ENCODE peak calls at places on chromosomes 1 and 21, in four cellular contexts. H is esophagus squamous epithelium, W is transverse colon, S is mammary epithelial cell. J is an unnamed sample.
A peak's percentile ranks its signal among the peaks of the same experiment; 100 is the strongest.

GRCh38 chr1:237901284-237901870 is 10.7 kb upstream of the ZP4 start:
- DNase-seq in H (no peak), S (peak; percentile 48), W (no peak), J (no peak)

GRCh38 chr1:113765306-113765705 is 6.0 kb upstream of the PHTF1 start:
- DNase-seq in W (no peak), H (no peak), S (no peak), J (no peak)

GRCh38 chr1:50322579-50322978 is 100.7 kb downstream of the DMRTA2 start:
- DNase-seq in S (no peak), H (no peak), W (no peak), J (no peak)

GRCh38 chr1:208652300-208653160 is 408.3 kb upstream of the PLXNA2 start:
- DNase-seq in S (peak; percentile 54), H (no peak), W (peak; percentile 53), J (no peak)

GRCh38 chr1:90716243-90716551 is 905 bp downstream of the BARHL2 start:
- DNase-seq in H (no peak), W (no peak), S (no peak), J (no peak)

GRCh38 chr1:178694923-178695525 is 30.0 kb upstream of the RALGPS2 start:
- DNase-seq in S (no peak), H (no peak), W (no peak), J (no peak)

GRCh38 chr1:48492392-48492791 is 20.4 kb upstream of the SPATA6 start:
- DNase-seq in H (no peak), S (no peak), W (peak; percentile 73), J (no peak)

GRCh38 chr1:176801553-176802020 is 338.6 kb downstream of the PAPPA2 start:
- DNase-seq in S (no peak), W (no peak), H (no peak), J (no peak)

GRCh38 chr1:3069491-3070303 is 694 bp downstream of the PRDM16 start:
- DNase-seq in W (peak; percentile 22), S (peak; percentile 11), H (no peak), J (no peak)

GRCh38 chr1:22972760-22973159 is at the start of gene LACTBL1:
- DNase-seq in W (no peak), S (no peak), H (no peak), J (no peak)

GRCh38 chr1:167059045-167059728 is 31.0 kb downstream of the GPA33 start:
- DNase-seq in W (peak; percentile 74), S (peak; percentile 37), H (no peak), J (peak; percentile 73)

GRCh38 chr1:148162363-148162762 is 10.3 kb upstream of the NBPF11 start:
- DNase-seq in S (no peak), W (no peak), H (no peak), J (no peak)

GRCh38 chr1:5456090-5456789 is 536.0 kb downstream of the NPHP4 start:
- DNase-seq in H (no peak), S (no peak), W (no peak), J (no peak)

GRCh38 chr1:240803151-240803550 is 191.2 kb upstream of the GREM2 start:
- DNase-seq in S (no peak), W (no peak), H (no peak), J (no peak)

GRCh38 chr1:175857756-175858155 is 114.4 kb upstream of the TNR start:
- DNase-seq in S (no peak), H (no peak), W (no peak), J (no peak)

GRCh38 chr1:234568345-234568744 is 41.6 kb downstream of the IRF2BP2 start:
- DNase-seq in S (no peak), H (no peak), W (no peak), J (no peak)

GRCh38 chr1:200873671-200874397 is 1.1 kb downstream of the GPR25 start:
- DNase-seq in H (no peak), W (no peak), S (no peak), J (no peak)

GRCh38 chr1:228989992-228990827 is 254.9 kb downstream of the RHOU start:
- DNase-seq in W (peak; percentile 49), S (no peak), H (no peak), J (no peak)

GRCh38 chr1:164922585-164922984 is 363.6 kb downstream of the PBX1 start:
- DNase-seq in S (no peak), W (no peak), H (no peak), J (no peak)

GRCh38 chr21:34743831-34744230 is 75.0 kb downstream of the CLIC6 start:
- DNase-seq in W (peak; percentile 32), H (no peak), S (peak; percentile 94), J (peak; percentile 82)

GRCh38 chr1:88878731-88879130 is 12.6 kb downstream of the GTF2B start:
- DNase-seq in W (no peak), S (no peak), H (no peak), J (no peak)

GRCh38 chr1:181011301-181012202 is 11.1 kb downstream of the STX6 start:
- DNase-seq in S (no peak), H (no peak), W (no peak), J (no peak)

GRCh38 chr1:207084701-207085180 is 3.9 kb upstream of the C4BPB start:
- DNase-seq in W (peak; percentile 58), H (no peak), S (peak; percentile 59), J (no peak)

GRCh38 chr1:10973552-10973951 is 38.9 kb upstream of the TARDBP start:
- DNase-seq in W (no peak), S (peak; percentile 47), H (no peak), J (no peak)

DNA sequence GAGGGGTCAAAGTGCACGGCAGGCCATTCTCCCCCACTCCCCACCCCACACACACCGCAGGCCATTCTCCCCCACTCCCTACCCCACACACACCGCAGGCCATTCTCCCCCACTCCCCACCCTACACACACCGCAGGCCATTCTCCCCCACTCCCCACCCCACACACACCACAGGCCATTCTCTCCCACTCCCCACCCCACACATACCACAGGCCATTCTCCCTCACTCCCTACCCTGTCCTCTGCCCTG is 15.7 kb downstream of the H6PD start:
- DNase-seq in H (no peak), W (no peak), S (no peak), J (no peak)
- H3K27ac ChIP-seq in H (peak overlapping the region; percentile 80), W (peak overlapping the region; percentile 25), S (no peak overlapping the region), J (peak overlapping the region; percentile 14)

GRCh38 chr1:32867671-32868070 is 3.0 kb downstream of the FNDC5 start:
- DNase-seq in H (no peak), W (no peak), S (no peak), J (no peak)
- H3K4me1 ChIP-seq in H (peaks cover 31% of the 10 kb centered on the region), W (peaks cover 5% of the 10 kb centered on the region), S (no peaks in the 10 kb centered on the region), J (peaks cover 3% of the 10 kb centered on the region)

DNA sequence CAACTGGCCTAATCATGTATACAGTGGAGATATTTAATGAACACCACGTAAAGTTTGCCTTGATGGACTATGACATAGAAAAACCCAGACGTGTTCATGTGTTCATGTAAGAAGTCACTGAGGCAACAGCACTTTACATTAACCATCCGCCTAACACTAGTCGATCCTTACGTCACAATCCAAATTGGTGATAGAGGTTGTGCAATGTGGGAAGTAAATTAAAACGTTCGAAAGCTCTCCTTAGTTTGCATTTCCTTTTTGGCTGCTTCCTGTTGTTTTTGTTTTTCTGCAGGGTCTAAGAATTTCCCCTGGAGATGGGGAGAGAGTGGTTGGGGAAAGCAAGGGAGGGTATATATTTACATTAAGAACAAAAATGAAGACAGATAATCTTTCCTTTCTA is 587.5 kb upstream of the ADGRL2 start:
- DNase-seq in S (no peak), H (no peak), W (no peak), J (no peak)
- H3K27ac ChIP-seq in S (no peak overlapping the region), H (no peak overlapping the region), W (no peak overlapping the region), J (no peak overlapping the region)

DNA sequence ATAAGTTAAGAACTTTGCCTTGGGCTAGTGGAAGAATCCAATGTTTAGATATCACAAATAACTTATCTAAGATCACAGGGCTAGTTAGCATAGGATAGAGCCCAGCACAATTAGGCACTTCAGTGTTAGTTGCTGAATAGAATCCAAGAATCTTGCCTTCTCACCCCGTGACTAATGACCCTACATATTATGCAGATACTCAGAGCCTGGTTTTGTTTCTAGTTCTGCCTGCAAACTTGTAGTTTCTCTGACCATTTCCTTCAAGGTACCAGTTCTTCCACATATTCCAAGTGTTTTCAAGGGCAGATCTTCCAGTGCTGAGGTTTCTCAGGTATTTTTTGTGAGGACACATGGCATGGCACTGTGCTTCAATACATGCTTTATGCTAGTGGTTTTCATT is 239.3 kb downstream of the KCNK2 start:
- DNase-seq in W (no peak), S (peak; percentile 8), H (no peak), J (no peak)
- H3K4me1 ChIP-seq in W (no peaks in the 10 kb centered on the region), S (no peaks in the 10 kb centered on the region), H (no peaks in the 10 kb centered on the region), J (no peaks in the 10 kb centered on the region)

J was measured in breast epithelium.